ENCODE peak calls at places on chromosomes 2 and 18, in seven cellular contexts. X is neuronal stem cell, V is H9, M is mesenchymal stem cell, R is trophoblast cell, J is mesendoderm, K is H1. Z is an unnamed sample.
A peak's percentile ranks its signal among the peaks of the same experiment; 100 is the strongest.

GRCh38 chr2:230582851-230583283 is 129.8 kb upstream of the CAB39 start:
- DNase-seq in K (no peak), V (no peak), X (no peak), R (peak; percentile 41), J (no peak), M (no peak), Z (peak; percentile 21)

GRCh38 chr2:9883897-9884296 is 40.6 kb downstream of the TAF1B start:
- DNase-seq in J (no peak), K (no peak), V (no peak), R (no peak), X (no peak), M (no peak), Z (no peak)

GRCh38 chr2:46164581-46165301 is 132.5 kb upstream of the EPAS1 start:
- DNase-seq in M (peak; percentile 89), K (no peak), X (no peak), J (peak; percentile 24), V (no peak), R (peak; percentile 99), Z (peak; percentile 96)

GRCh38 chr2:208254118-208254870 is 577 bp downstream of the IDH1 start:
- DNase-seq in X (peak; percentile 90), V (peak; percentile 93), J (peak; percentile 96), R (peak; percentile 83), K (peak; percentile 83), M (peak; percentile 86), Z (peak; percentile 66)

GRCh38 chr2:24513672-24514071 is 22.6 kb downstream of the NCOA1 start:
- DNase-seq in M (no peak), X (no peak), R (peak; percentile 18), V (no peak), J (no peak), K (no peak), Z (no peak)

GRCh38 chr2:149871091-149871885 is 283.7 kb upstream of the MMADHC start:
- DNase-seq in K (no peak), M (no peak), R (no peak), V (no peak), X (no peak), J (no peak), Z (no peak)

GRCh38 chr2:180006236-180006635 is 861 bp downstream of the CWC22 start:
- DNase-seq in K (no peak), V (no peak), M (no peak), J (peak; percentile 2), X (no peak), R (peak; percentile 3), Z (no peak)

GRCh38 chr18:62345909-62346308 is 20.8 kb downstream of the TNFRSF11A start:
- DNase-seq in J (no peak), R (no peak), K (no peak), V (no peak), X (no peak), M (no peak), Z (no peak)

GRCh38 chr2:199814845-199815211 is 36.2 kb downstream of the FTCDNL1 start:
- DNase-seq in X (no peak), V (no peak), R (peak; percentile 16), M (no peak), K (no peak), J (no peak), Z (peak; percentile 17)

GRCh38 chr18:65990944-65991708 is 240.3 kb downstream of the CDH7 start:
- DNase-seq in X (no peak), K (no peak), V (no peak), M (no peak), J (peak; percentile 32), R (no peak), Z (no peak)

DNA sequence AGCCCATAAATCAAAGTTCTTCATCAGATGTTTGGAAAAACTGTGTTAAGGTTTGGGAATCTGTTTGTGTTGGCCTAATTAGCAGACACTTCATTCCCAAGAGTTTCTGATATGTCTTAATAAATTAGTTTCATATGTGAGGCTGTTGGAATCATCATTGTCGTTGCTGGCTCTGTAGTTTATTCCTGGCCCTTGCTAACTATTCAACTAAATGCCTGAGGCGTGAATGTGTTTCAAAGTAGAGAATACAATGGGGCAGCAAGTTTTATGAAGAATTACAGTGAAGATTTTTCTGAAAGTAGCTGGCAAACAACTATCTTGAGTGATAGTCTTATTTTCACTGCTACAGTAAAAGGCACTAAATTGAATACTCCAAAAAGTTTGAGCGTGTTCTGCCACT is 141.1 kb downstream of the PARD3B start:
- DNase-seq in R (peak; percentile 67), V (no peak), J (no peak), X (no peak), M (no peak), K (no peak), Z (no peak)
- H3K4me2 ChIP-seq in R (no peak overlapping the region), V (no peak overlapping the region), J (no peak overlapping the region), X (no peak overlapping the region), M (no peak overlapping the region), K (no peak overlapping the region), Z (no peak overlapping the region)

GRCh38 chr2:59660262-59660661 is 893.2 kb downstream of the BCL11A start:
- DNase-seq in M (no peak), J (no peak), X (no peak), V (no peak), R (no peak), K (no peak), Z (no peak)
- H3K18ac ChIP-seq in M (no peak overlapping the region), J (no peak overlapping the region), X (no peak overlapping the region), V (no peak overlapping the region), R (no peak overlapping the region), K (no peak overlapping the region), Z (no peak overlapping the region)

GRCh38 chr2:74441111-74441689 is 537 bp downstream of the RTKN start:
- DNase-seq in R (no peak), M (no peak), K (no peak), J (no peak), V (no peak), X (peak; percentile 43), Z (no peak)
- H3K4ac ChIP-seq in R (peak overlapping the region; percentile 50), M (peak overlapping the region; percentile 80), K (no peak overlapping the region), J (peak overlapping the region; percentile 81), V (no peak overlapping the region), X (no peak overlapping the region), Z (peak overlapping the region; percentile 82)

DNA sequence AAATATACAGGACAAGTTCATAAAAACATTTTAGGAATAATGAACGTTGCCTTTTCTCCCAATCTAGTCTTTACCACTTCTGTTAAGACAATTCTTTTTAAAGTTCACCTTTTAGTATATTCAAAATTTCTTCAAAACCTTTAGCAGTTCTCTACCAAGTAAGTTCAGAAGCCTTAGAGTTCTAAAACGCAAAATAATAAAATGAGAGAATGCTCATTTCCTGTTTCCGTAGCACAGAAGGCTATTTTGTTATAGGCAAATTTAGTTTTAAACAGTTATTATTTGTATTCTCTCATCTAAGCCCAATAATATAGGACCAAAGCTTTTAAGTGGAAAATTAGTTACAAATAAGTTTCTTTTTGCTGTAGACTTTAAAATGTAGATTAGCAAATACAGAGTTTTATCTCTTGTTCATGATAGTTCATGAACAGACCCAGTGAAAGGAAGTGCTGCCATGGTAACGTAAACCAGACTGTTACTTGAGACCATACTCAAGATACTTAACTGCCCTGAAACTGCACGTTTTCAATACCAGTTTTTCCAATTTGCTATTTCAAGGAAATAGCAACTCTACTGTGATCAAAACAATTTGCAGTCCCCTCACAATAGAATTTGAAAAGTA is 173.1 kb upstream of the STON1 start:
- DNase-seq in X (no peak), V (no peak), K (no peak), M (peak; percentile 80), J (no peak), R (peak; percentile 68), Z (peak; percentile 73)
- H3K4me2 ChIP-seq in X (no peak overlapping the region), V (no peak overlapping the region), K (no peak overlapping the region), M (no peak overlapping the region), J (no peak overlapping the region), R (no peak overlapping the region), Z (peak overlapping the region; percentile 26)

GRCh38 chr2:235988271-235989015 is 179.7 kb downstream of the GBX2 start:
- DNase-seq in M (no peak), X (no peak), R (no peak), J (no peak), V (peak; percentile 23), K (no peak), Z (no peak)

GRCh38 chr2:235983016-235983415 is 185.2 kb downstream of the GBX2 start:
- DNase-seq in V (peak; percentile 12), R (no peak), X (no peak), J (no peak), M (no peak), K (no peak), Z (no peak)

GRCh38 chr2:235981629-235982028 is 186.6 kb downstream of the GBX2 start:
- DNase-seq in J (peak; percentile 68), V (peak; percentile 71), M (no peak), K (peak; percentile 27), R (no peak), X (peak; percentile 11), Z (no peak)

GRCh38 chr2:235979753-235980459 is 188.3 kb downstream of the GBX2 start:
- DNase-seq in R (no peak), V (no peak), J (no peak), K (no peak), X (no peak), M (no peak), Z (no peak)

DNA sequence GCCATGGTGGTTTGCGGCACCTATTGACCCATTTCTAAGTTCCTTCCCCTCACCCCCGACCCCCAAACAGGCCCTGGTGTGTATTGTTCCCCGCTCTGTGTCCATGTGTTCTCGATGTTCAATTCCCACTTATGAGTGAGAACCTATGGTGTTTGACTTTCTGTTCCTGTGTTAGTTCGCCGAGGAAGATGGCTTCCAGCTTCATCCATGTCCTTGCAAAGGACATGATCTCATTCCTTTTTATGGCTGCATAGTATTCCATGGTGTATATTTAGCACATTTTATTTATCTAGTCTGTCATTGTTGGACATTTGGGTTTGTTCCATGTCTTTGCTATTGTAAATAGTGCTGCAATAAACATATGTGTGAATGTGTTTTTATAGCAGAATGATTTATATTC is 183.6 kb downstream of the GBX2 start:
- DNase-seq in X (no peak), K (no peak), V (peak; percentile 0), M (no peak), J (no peak), R (no peak), Z (no peak)
- H3K18ac ChIP-seq in X (no peak overlapping the region), K (no peak overlapping the region), V (no peak overlapping the region), M (no peak overlapping the region), J (no peak overlapping the region), R (no peak overlapping the region), Z (no peak overlapping the region)

DNA sequence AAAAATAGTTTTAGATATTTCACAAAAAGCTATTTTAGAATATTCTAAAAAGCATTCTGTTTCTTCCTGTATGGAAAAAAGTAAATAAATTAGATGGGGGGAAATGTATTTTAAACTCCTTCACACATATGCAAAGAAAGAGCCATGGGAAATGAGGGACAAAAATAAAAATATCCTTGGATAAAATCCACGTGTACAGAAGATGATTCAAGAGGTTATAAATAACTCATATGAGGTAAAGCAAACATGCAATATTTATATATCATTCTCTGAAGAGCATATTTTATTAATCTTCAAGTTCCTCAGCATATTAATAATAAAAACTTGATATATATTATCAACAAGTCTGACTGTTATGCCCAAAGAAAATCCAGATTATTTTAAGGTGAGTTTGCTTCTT is 8.8 kb upstream of the GFPT1 start:
- DNase-seq in J (no peak), M (no peak), V (no peak), K (no peak), R (no peak), X (no peak), Z (peak; percentile 7)
- H3K4ac ChIP-seq in J (no peak overlapping the region), M (no peak overlapping the region), V (no peak overlapping the region), K (no peak overlapping the region), R (no peak overlapping the region), X (no peak overlapping the region), Z (no peak overlapping the region)

GRCh38 chr2:157628532-157629415 is at the start of gene ACVR1C:
- DNase-seq in R (peak; percentile 67), K (peak; percentile 82), V (peak; percentile 96), J (peak; percentile 96), X (peak; percentile 72), M (peak; percentile 58), Z (peak; percentile 37)
- H3K4me2 ChIP-seq in R (peak within 1 kb of the TSS; percentile 86), K (peak within 1 kb of the TSS; percentile 81), V (peak within 1 kb of the TSS; percentile 52), J (peak within 1 kb of the TSS; percentile 67), X (peak within 1 kb of the TSS; percentile 98), M (peak within 1 kb of the TSS; percentile 100), Z (peak within 1 kb of the TSS; percentile 86)